ENCODE peak calls at places on chromosome 1, in four cellular contexts. K is glutamatergic neuron, Q is GM20000, L is fibroblast of the aortic adventitia. S is an unnamed sample.

GRCh38 chr1:212966619-212967018 is 16.3 kb downstream of the VASH2 start:
- DNase-seq in K (no peak), Q (no peak), L (no peak), S (no peak)

GRCh38 chr1:56414728-56415224 is 164.6 kb downstream of the PLPP3 start:
- DNase-seq in K (no peak), Q (no peak), L (no peak), S (no peak)

GRCh38 chr1:180857947-180858768 is 54.5 kb upstream of the KIAA1614 start:
- DNase-seq in K (no peak), Q (no peak), L (no peak), S (no peak)

GRCh38 chr1:235942979-235943575 is 76.4 kb upstream of the LYST start:
- DNase-seq in K (no peak), Q (no peak), L (no peak), S (no peak)

GRCh38 chr1:50930965-50931737 is 28.9 kb downstream of the FAF1 start:
- DNase-seq in K (no peak), Q (no peak), L (no peak), S (no peak)

GRCh38 chr1:16921391-16922185 is at the start of gene CROCC:
- DNase-seq in K (peak), Q (no peak), L (no peak), S (peak)

GRCh38 chr1:226993676-226994356 is 53.7 kb downstream of the COQ8A start:
- DNase-seq in K (peak), Q (no peak), L (peak), S (no peak)

GRCh38 chr1:16009030-16009460 is 5.0 kb downstream of the SRARP start:
- DNase-seq in K (peak), Q (peak), L (peak), S (peak)

GRCh38 chr1:207454046-207454964 is at the start of gene CR2:
- DNase-seq in K (peak), Q (peak), L (no peak), S (peak)
- TF ChIP-seq CTCF in K (no peak), Q (peak), L (no peak), S (no peak)

GRCh38 chr1:39698568-39698967 is 7.3 kb upstream of the HPCAL4 start:
- DNase-seq in K (no peak), Q (no peak), L (no peak), S (no peak)

GRCh38 chr1:39701092-39701460 is 9.8 kb upstream of the HPCAL4 start:
- DNase-seq in K (no peak), Q (no peak), L (peak), S (no peak)

GRCh38 chr1:39696448-39696847 is 5.2 kb upstream of the HPCAL4 start:
- DNase-seq in K (no peak), Q (no peak), L (no peak), S (no peak)

GRCh38 chr1:39699419-39699818 is 8.2 kb upstream of the HPCAL4 start:
- DNase-seq in K (no peak), Q (no peak), L (no peak), S (no peak)

GRCh38 chr1:39700348-39700747 is 9.1 kb upstream of the HPCAL4 start:
- DNase-seq in K (no peak), Q (no peak), L (no peak), S (no peak)
- TF ChIP-seq CTCF in K (no peak), Q (no peak), L (no peak), S (no peak)

GRCh38 chr1:117675907-117676430 is 70.1 kb downstream of the TENT5C start:
- DNase-seq in K (no peak), Q (no peak), L (no peak), S (no peak)

GRCh38 chr1:117672756-117673155 is 66.9 kb downstream of the TENT5C start:
- DNase-seq in K (no peak), Q (no peak), L (no peak), S (no peak)

GRCh38 chr1:117676615-117677130 is 70.8 kb downstream of the TENT5C start:
- DNase-seq in K (no peak), Q (no peak), L (no peak), S (no peak)

GRCh38 chr1:117673405-117673804 is 67.6 kb downstream of the TENT5C start:
- DNase-seq in K (no peak), Q (no peak), L (peak), S (no peak)

GRCh38 chr1:117674521-117675400 is 68.9 kb downstream of the TENT5C start:
- DNase-seq in K (no peak), Q (peak), L (peak), S (no peak)
- TF ChIP-seq CTCF in K (no peak), Q (peak), L (peak), S (no peak)

GRCh38 chr1:85888961-85889360 is 180.7 kb upstream of the ZNHIT6 start:
- DNase-seq in K (no peak), Q (no peak), L (peak), S (no peak)

GRCh38 chr1:85898861-85899260 is 190.6 kb upstream of the ZNHIT6 start:
- DNase-seq in K (no peak), Q (no peak), L (no peak), S (no peak)

DNA sequence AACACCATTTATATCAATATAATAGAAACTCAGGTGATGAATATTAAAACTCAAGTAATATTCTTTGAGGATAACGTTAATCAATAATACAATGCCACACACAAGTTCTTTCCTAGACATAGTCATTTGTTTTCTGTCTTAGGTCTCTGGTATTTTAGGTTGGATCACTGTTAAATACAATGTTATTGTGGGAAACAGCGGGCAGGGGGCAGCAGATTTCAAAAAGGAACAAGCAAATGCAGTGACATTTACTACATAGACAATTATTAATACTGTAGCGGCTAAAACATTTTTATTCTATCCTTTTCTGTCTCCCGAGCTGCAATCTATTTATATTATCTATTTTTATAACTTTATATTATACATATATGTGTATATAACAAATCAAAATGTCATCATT is 186.4 kb upstream of the ZNHIT6 start:
- DNase-seq in K (peak), Q (peak), L (peak), S (peak)
- TF ChIP-seq CTCF in K (peak), Q (peak), L (peak), S (peak)